ENCODE peak calls at places on chromosomes 1 and 21, in six cellular contexts. Q is sciatic nerve, P is nucleus accumbens, N is SW480, C is neural crest cell, H is fibroblast of mammary gland. V is an unnamed sample.

GRCh38 chr1:67830928-67831596 is 2.2 kb downstream of the GNG12 start:
- DNase-seq in Q (no peak), P (no peak), N (no peak), C (no peak), H (no peak), V (no peak)

GRCh38 chr1:117176579-117176978 is 34.1 kb downstream of the VTCN1 start:
- DNase-seq in Q (no peak), P (no peak), N (no peak), C (no peak), H (no peak), V (no peak)

GRCh38 chr21:34526236-34526617 is 14.2 kb upstream of the KCNE1 start:
- DNase-seq in Q (no peak), P (no peak), N (no peak), C (no peak), H (peak), V (no peak)

GRCh38 chr1:152189657-152190442 is 30.8 kb upstream of the RPTN start:
- DNase-seq in Q (peak), P (peak), N (peak), C (no peak), H (peak), V (peak)

GRCh38 chr1:46615735-46616134 is 876 bp downstream of the MOB3C start:
- DNase-seq in Q (no peak), P (no peak), N (no peak), C (no peak), H (no peak), V (no peak)

GRCh38 chr21:37871121-37871862 is 45.0 kb downstream of the KCNJ6 start:
- DNase-seq in Q (no peak), P (no peak), N (no peak), C (no peak), H (peak), V (peak)

GRCh38 chr1:36571106-36571505 is 88.4 kb upstream of the CSF3R start:
- DNase-seq in Q (no peak), P (no peak), N (no peak), C (no peak), H (no peak), V (no peak)

GRCh38 chr1:167082511-167083027 is 7.6 kb downstream of the GPA33 start:
- DNase-seq in Q (no peak), P (no peak), N (peak), C (no peak), H (no peak), V (no peak)

GRCh38 chr21:34526618-34527290 is 14.7 kb upstream of the KCNE1 start:
- DNase-seq in Q (peak), P (no peak), N (peak), C (peak), H (peak), V (peak)

GRCh38 chr1:63799810-63800209 is 26.0 kb downstream of the ROR1 start:
- DNase-seq in Q (peak), P (no peak), N (no peak), C (no peak), H (peak), V (peak)

GRCh38 chr21:34513109-34513675 is 1.2 kb upstream of the KCNE1 start:
- DNase-seq in Q (no peak), P (no peak), N (no peak), C (no peak), H (peak), V (no peak)

GRCh38 chr1:87449348-87449963 is 120.8 kb downstream of the LMO4 start:
- DNase-seq in Q (no peak), P (no peak), N (no peak), C (no peak), H (peak), V (no peak)

GRCh38 chr21:37593740-37594471 is 227.3 kb downstream of the DYRK1A start:
- DNase-seq in Q (no peak), P (no peak), N (no peak), C (no peak), H (no peak), V (no peak)

GRCh38 chr1:228315945-228316588 is 90.6 kb downstream of the TRIM11 start:
- DNase-seq in Q (peak), P (no peak), N (peak), C (no peak), H (no peak), V (no peak)

V was measured in astrocyte.